ENCODE peak calls at places on chromosome 2, in nine cellular contexts. B, A, C, E, Q, H, X, Z and G are unnamed samples.

GRCh38 chr2:163182764-163183354 is 344.3 kb upstream of the KCNH7 start:
- DNase-seq in H (no peak), A (no peak), X (no peak), Q (no peak), E (no peak), B (no peak), C (no peak), Z (peak; percentile 62), G (no peak)

GRCh38 chr2:61536086-61536722 is 2.0 kb downstream of the XPO1 start:
- DNase-seq in C (no peak), E (no peak), B (no peak), Z (peak; percentile 61), Q (no peak), A (peak; percentile 84), X (no peak), H (no peak), G (peak; percentile 92)

GRCh38 chr2:212537311-212538155 is 1.1 kb downstream of the ERBB4 start:
- DNase-seq in B (no peak), H (peak; percentile 80), Q (peak; percentile 20), E (no peak), C (peak; percentile 76), X (no peak), A (peak; percentile 30), Z (peak; percentile 45), G (peak; percentile 86)

GRCh38 chr2:55106148-55106547 is 55.9 kb upstream of the RTN4 start:
- DNase-seq in H (no peak), A (no peak), E (no peak), X (no peak), Z (peak; percentile 60), B (no peak), Q (no peak), C (no peak), G (no peak)

GRCh38 chr2:231347081-231347480 is 48.4 kb upstream of the B3GNT7 start:
- DNase-seq in E (no peak), C (peak; percentile 15), B (no peak), A (no peak), H (no peak), X (no peak), Q (no peak), Z (no peak), G (peak; percentile 32)

GRCh38 chr2:73033766-73034381 is 37.6 kb downstream of the SFXN5 start:
- DNase-seq in E (no peak), A (no peak), X (no peak), Z (no peak), Q (no peak), C (no peak), B (no peak), H (no peak), G (peak; percentile 49)

GRCh38 chr2:109647636-109648035 is 33.5 kb downstream of the SOWAHC start:
- DNase-seq in Q (no peak), B (no peak), Z (peak; percentile 73), C (no peak), X (no peak), E (no peak), H (no peak), A (no peak), G (peak; percentile 81)

GRCh38 chr2:223822818-223823217 is 14.6 kb downstream of the AP1S3 start:
- DNase-seq in A (no peak), Q (no peak), B (no peak), C (no peak), H (no peak), X (no peak), E (no peak), Z (no peak), G (no peak)

GRCh38 chr2:55720417-55720816 is 26.8 kb upstream of the PNPT1 start:
- DNase-seq in A (no peak), B (no peak), Q (no peak), E (no peak), X (no peak), Z (no peak), C (no peak), H (no peak), G (no peak)

GRCh38 chr2:241225983-241226382 is 37.5 kb downstream of the ANO7 start:
- DNase-seq in X (no peak), A (peak; percentile 4), Z (no peak), E (no peak), C (no peak), Q (no peak), H (no peak), B (no peak), G (peak; percentile 33)
- H3K36me3 ChIP-seq in X (peaks cover 34% of the 10 kb centered on the region), A (peaks cover 59% of the 10 kb centered on the region), Z (peaks cover 58% of the 10 kb centered on the region), E (peaks cover 31% of the 10 kb centered on the region), C (peaks cover 54% of the 10 kb centered on the region), Q (peaks cover 17% of the 10 kb centered on the region), H (peaks cover 51% of the 10 kb centered on the region), B (peaks cover 46% of the 10 kb centered on the region), G (peaks cover 4% of the 10 kb centered on the region)

DNA sequence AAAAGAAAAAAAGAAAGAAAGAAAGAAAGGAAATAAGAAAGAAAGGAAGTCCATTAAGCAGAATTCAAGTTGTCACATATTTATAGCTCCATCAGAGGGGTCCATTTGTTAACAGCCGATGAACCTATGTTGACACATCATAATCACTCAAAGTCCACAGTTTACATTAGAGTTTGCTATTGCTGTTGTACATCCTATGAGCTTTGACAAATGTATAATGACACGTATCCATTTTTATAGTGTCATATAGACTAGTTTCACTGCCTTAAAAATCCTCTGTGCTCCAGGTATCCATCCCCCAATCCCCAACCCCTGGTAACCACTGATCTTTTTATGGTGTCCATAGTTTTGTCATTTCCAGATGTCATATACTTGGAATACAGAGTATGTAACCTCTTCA is 335.2 kb downstream of the RND3 start:
- DNase-seq in C (no peak), Z (no peak), Q (no peak), A (no peak), X (no peak), B (no peak), E (no peak), H (no peak), G (no peak)
- H3K36me3 ChIP-seq in C (no peaks in the 10 kb centered on the region), Z (no peaks in the 10 kb centered on the region), Q (no peaks in the 10 kb centered on the region), A (no peaks in the 10 kb centered on the region), X (no peaks in the 10 kb centered on the region), B (no peaks in the 10 kb centered on the region), E (no peaks in the 10 kb centered on the region), H (no peaks in the 10 kb centered on the region), G (no peaks in the 10 kb centered on the region)

DNA sequence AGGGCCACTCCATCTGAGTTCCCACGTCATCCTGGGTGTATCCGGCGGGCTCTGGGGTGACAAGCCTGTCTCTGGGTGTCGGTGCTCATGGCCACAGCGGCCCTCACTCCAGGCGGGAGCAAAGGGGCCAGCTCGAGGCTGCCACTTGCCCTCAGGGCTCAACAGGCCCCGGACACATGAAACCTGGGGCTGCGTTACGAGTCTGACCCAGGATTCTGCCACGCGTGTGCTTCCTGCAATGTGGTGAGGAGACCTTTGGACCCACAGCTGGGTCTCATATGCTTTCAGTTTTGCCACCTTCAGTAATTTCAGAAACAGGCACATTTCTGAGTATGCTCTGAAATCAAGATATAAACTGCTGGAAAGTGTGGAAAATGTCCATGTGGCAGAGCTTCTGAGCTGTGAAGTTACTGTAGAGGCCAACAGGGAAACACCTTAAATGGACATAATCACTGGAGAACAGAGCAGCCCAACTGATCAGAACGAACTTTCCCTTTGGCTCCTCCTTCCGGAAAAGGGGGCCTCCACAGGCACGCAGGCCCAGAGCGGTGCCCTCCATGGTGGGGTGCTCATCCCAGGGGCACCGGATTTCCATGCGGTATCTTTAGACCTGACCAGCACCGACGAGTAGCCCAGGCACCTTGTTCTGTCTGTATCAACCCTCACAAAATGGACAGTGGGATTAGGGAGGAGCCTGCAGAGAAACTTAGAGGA is 14.1 kb downstream of the PER2 start:
- DNase-seq in Z (no peak), H (no peak), E (no peak), A (no peak), Q (peak; percentile 56), C (no peak), B (no peak), X (no peak), G (no peak)
- H3K36me3 ChIP-seq in Z (peaks cover 31% of the 10 kb centered on the region), H (peaks cover 87% of the 10 kb centered on the region), E (peaks cover 59% of the 10 kb centered on the region), A (peaks cover 80% of the 10 kb centered on the region), Q (peaks cover 9% of the 10 kb centered on the region), C (peaks cover 70% of the 10 kb centered on the region), B (peaks cover 20% of the 10 kb centered on the region), X (peaks cover 52% of the 10 kb centered on the region), G (peaks cover 3% of the 10 kb centered on the region)

DNA sequence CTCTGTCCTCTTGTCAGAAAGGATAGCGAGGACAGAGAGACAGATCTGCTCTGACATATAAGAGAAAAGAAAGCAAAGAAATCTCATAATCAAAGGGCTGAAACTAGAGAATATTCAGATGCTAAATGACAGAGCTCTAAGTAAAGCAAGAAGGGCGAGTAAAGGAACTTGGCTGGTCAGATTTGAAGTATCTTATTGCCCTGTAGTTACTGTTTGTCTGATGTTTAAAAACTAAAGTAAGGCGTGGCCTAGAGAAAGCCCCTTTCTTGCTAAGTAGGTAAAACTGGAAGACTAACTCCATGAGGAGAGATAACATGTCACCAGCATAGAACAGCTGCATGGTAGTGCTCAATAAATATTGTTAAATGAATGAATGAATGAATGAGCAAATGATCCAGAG is 70.0 kb downstream of the CRACDL start:
- DNase-seq in C (no peak), Q (no peak), Z (no peak), H (no peak), B (no peak), E (no peak), A (no peak), X (no peak), G (no peak)
- H3K36me3 ChIP-seq in C (no peaks in the 10 kb centered on the region), Q (no peaks in the 10 kb centered on the region), Z (no peaks in the 10 kb centered on the region), H (no peaks in the 10 kb centered on the region), B (no peaks in the 10 kb centered on the region), E (no peaks in the 10 kb centered on the region), A (no peaks in the 10 kb centered on the region), X (no peaks in the 10 kb centered on the region), G (no peaks in the 10 kb centered on the region)

GRCh38 chr2:86068098-86069047 is 37.3 kb downstream of the POLR1A start:
- DNase-seq in X (peak; percentile 48), E (peak; percentile 27), B (no peak), Q (no peak), C (no peak), Z (no peak), H (no peak), A (no peak), G (no peak)

GRCh38 chr2:86066915-86067314 is 38.8 kb downstream of the POLR1A start:
- DNase-seq in X (no peak), H (no peak), A (no peak), B (no peak), E (no peak), Q (no peak), C (no peak), Z (no peak), G (no peak)

GRCh38 chr2:86065512-86065911 is 40.2 kb downstream of the POLR1A start:
- DNase-seq in X (no peak), Z (peak; percentile 82), C (no peak), E (no peak), H (no peak), Q (no peak), A (no peak), B (peak; percentile 59), G (no peak)

GRCh38 chr2:86064006-86064405 is 41.7 kb downstream of the POLR1A start:
- DNase-seq in Z (peak; percentile 76), A (no peak), H (no peak), B (peak; percentile 83), E (no peak), C (no peak), Q (no peak), X (no peak), G (no peak)

DNA sequence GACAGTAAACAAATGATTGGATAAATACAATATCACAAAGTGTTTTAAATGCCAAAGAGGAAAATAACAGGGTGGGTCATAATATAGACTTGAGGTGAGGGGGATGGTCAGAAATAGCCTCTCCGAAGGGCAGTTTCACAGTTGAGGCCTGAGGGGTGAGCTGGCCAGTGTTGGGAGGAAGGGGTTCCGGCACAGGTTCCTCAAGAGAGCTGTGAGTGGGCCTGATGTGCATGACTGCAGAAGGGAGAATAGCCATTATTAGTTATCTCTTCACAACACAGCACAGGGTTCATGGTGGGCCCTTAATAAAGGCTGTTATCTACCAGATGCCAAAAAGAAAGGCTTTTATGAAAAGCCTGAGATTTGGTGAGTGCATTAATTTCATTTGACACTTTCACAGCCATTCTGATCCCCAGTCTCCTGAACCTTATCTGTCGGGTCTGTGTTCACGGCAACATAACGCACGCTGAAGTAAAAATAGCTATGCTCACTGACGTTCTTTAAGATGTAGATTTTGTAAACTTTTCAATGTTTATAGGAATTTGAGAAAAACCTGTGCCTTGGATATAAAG is 39.6 kb downstream of the POLR1A start:
- DNase-seq in Q (no peak), Z (no peak), X (no peak), B (no peak), E (no peak), H (no peak), A (no peak), C (no peak), G (no peak)
- H3K36me3 ChIP-seq in Q (peaks cover 6% of the 10 kb centered on the region), Z (peaks cover 65% of the 10 kb centered on the region), X (peaks cover 65% of the 10 kb centered on the region), B (peaks cover 6% of the 10 kb centered on the region), E (peaks cover 55% of the 10 kb centered on the region), H (peaks cover 71% of the 10 kb centered on the region), A (peaks cover 88% of the 10 kb centered on the region), C (peaks cover 45% of the 10 kb centered on the region), G (peaks cover 2% of the 10 kb centered on the region)